ENCODE peak calls at places on chromosomes 7 and 10, in five cellular contexts. One of them, this sample, is unnamed.

GRCh38 chr7:44163591-44163990 is 22.5 kb upstream of the MYL7 start:
- DNase-seq in mesenchymal stem cell: peak; percentile 88
- DNase-seq in IMR-90: peak; percentile 94
- DNase-seq in colonic mucosa: no peak
- DNase-seq in DND-41: no peak
- DNase-seq in this sample: peak; percentile 91

GRCh38 chr7:13563257-13563656 is 426.2 kb downstream of the ETV1 start:
- DNase-seq in IMR-90: no peak
- DNase-seq in colonic mucosa: no peak
- DNase-seq in mesenchymal stem cell: no peak
- DNase-seq in DND-41: no peak
- DNase-seq in this sample: no peak

GRCh38 chr10:110239892-110240291 is 32.5 kb downstream of the MXI1 start:
- DNase-seq in DND-41: no peak
- DNase-seq in colonic mucosa: no peak
- DNase-seq in IMR-90: no peak
- DNase-seq in mesenchymal stem cell: no peak
- DNase-seq in this sample: peak; percentile 46

GRCh38 chr10:60663850-60664249 is 114.4 kb upstream of the CDK1 start:
- DNase-seq in DND-41: no peak
- DNase-seq in mesenchymal stem cell: no peak
- DNase-seq in colonic mucosa: no peak
- DNase-seq in IMR-90: no peak
- DNase-seq in this sample: no peak

GRCh38 chr7:1607686-1608085 is 37.9 kb upstream of the PSMG3 start:
- DNase-seq in IMR-90: no peak
- DNase-seq in colonic mucosa: no peak
- DNase-seq in mesenchymal stem cell: no peak
- DNase-seq in DND-41: peak; percentile 19
- DNase-seq in this sample: no peak

GRCh38 chr7:100093498-100093897 is 4.7 kb downstream of the COPS6 start:
- DNase-seq in mesenchymal stem cell: no peak
- DNase-seq in IMR-90: no peak
- DNase-seq in DND-41: no peak
- DNase-seq in colonic mucosa: no peak
- DNase-seq in this sample: no peak

GRCh38 chr10:71344916-71345557 is 26.0 kb downstream of the SLC29A3 start:
- DNase-seq in colonic mucosa: no peak
- DNase-seq in DND-41: no peak
- DNase-seq in mesenchymal stem cell: no peak
- DNase-seq in IMR-90: no peak
- DNase-seq in this sample: no peak

GRCh38 chr7:67716729-67717128 is 720.1 kb downstream of the TYW1 start:
- DNase-seq in DND-41: no peak
- DNase-seq in mesenchymal stem cell: no peak
- DNase-seq in IMR-90: no peak
- DNase-seq in colonic mucosa: no peak
- DNase-seq in this sample: no peak

GRCh38 chr7:46687203-46687602 is 766.1 kb upstream of the IGFBP3 start:
- DNase-seq in IMR-90: no peak
- DNase-seq in colonic mucosa: no peak
- DNase-seq in mesenchymal stem cell: no peak
- DNase-seq in DND-41: no peak
- DNase-seq in this sample: peak; percentile 54

GRCh38 chr7:157612664-157613561 is 276.1 kb downstream of the DNAJB6 start:
- DNase-seq in DND-41: peak; percentile 75
- DNase-seq in mesenchymal stem cell: no peak
- DNase-seq in IMR-90: no peak
- DNase-seq in colonic mucosa: peak; percentile 29
- DNase-seq in this sample: no peak

GRCh38 chr10:29908977-29909376 is 150.4 kb downstream of the JCAD start:
- DNase-seq in colonic mucosa: no peak
- DNase-seq in IMR-90: no peak
- DNase-seq in DND-41: peak; percentile 57
- DNase-seq in mesenchymal stem cell: no peak
- DNase-seq in this sample: no peak

GRCh38 chr7:91880016-91880412 is 488 bp downstream of the MTERF1 start:
- DNase-seq in IMR-90: no peak
- DNase-seq in mesenchymal stem cell: no peak
- DNase-seq in DND-41: no peak
- DNase-seq in colonic mucosa: no peak
- DNase-seq in this sample: peak; percentile 22

GRCh38 chr10:32950457-32951109 is 7.4 kb downstream of the ITGB1 start:
- DNase-seq in DND-41: no peak
- DNase-seq in colonic mucosa: no peak
- DNase-seq in IMR-90: no peak
- DNase-seq in mesenchymal stem cell: no peak
- DNase-seq in this sample: no peak

GRCh38 chr10:49054753-49055152 is 60.6 kb downstream of the VSTM4 start:
- DNase-seq in mesenchymal stem cell: no peak
- DNase-seq in colonic mucosa: no peak
- DNase-seq in DND-41: no peak
- DNase-seq in IMR-90: no peak
- DNase-seq in this sample: no peak

GRCh38 chr10:90846746-90847145 is 11.1 kb downstream of the HTR7 start:
- DNase-seq in colonic mucosa: no peak
- DNase-seq in IMR-90: peak; percentile 9
- DNase-seq in DND-41: no peak
- DNase-seq in mesenchymal stem cell: no peak
- DNase-seq in this sample: peak; percentile 47
- H3K9ac ChIP-seq in colonic mucosa: no peak overlapping the region
- H3K9ac ChIP-seq in IMR-90: no peak overlapping the region
- H3K9ac ChIP-seq in DND-41: no peak overlapping the region
- H3K9ac ChIP-seq in mesenchymal stem cell: peak overlapping the region; percentile 19
- H3K9ac ChIP-seq in this sample: no peak overlapping the region

GRCh38 chr7:29651467-29651866 is 87.8 kb downstream of the PRR15 start:
- DNase-seq in IMR-90: no peak
- DNase-seq in DND-41: no peak
- DNase-seq in colonic mucosa: no peak
- DNase-seq in mesenchymal stem cell: no peak
- DNase-seq in this sample: no peak
- H3K4me3 ChIP-seq in IMR-90: no peak overlapping the region
- H3K4me3 ChIP-seq in DND-41: no peak overlapping the region
- H3K4me3 ChIP-seq in colonic mucosa: no peak overlapping the region
- H3K4me3 ChIP-seq in mesenchymal stem cell: no peak overlapping the region
- H3K4me3 ChIP-seq in this sample: no peak overlapping the region

GRCh38 chr10:94614558-94614957 is 69.0 kb downstream of the HELLS start:
- DNase-seq in colonic mucosa: no peak
- DNase-seq in mesenchymal stem cell: no peak
- DNase-seq in IMR-90: no peak
- DNase-seq in DND-41: no peak
- DNase-seq in this sample: no peak

GRCh38 chr10:94622666-94623205 is 60.8 kb upstream of the CYP2C18 start:
- DNase-seq in DND-41: no peak
- DNase-seq in IMR-90: no peak
- DNase-seq in colonic mucosa: no peak
- DNase-seq in mesenchymal stem cell: no peak
- DNase-seq in this sample: no peak

GRCh38 chr10:94617389-94617944 is 66.1 kb upstream of the CYP2C18 start:
- DNase-seq in IMR-90: no peak
- DNase-seq in DND-41: no peak
- DNase-seq in colonic mucosa: no peak
- DNase-seq in mesenchymal stem cell: no peak
- DNase-seq in this sample: no peak
- H3K9ac ChIP-seq in IMR-90: no peak overlapping the region
- H3K9ac ChIP-seq in DND-41: no peak overlapping the region
- H3K9ac ChIP-seq in colonic mucosa: no peak overlapping the region
- H3K9ac ChIP-seq in mesenchymal stem cell: no peak overlapping the region
- H3K9ac ChIP-seq in this sample: no peak overlapping the region

GRCh38 chr7:128831178-128831993 is 1.2 kb downstream of the FLNC start:
- DNase-seq in colonic mucosa: no peak
- DNase-seq in IMR-90: peak; percentile 68
- DNase-seq in DND-41: no peak
- DNase-seq in mesenchymal stem cell: peak; percentile 71
- DNase-seq in this sample: peak; percentile 74

GRCh38 chr7:128829391-128830166 is 627 bp upstream of the FLNC start:
- DNase-seq in DND-41: no peak
- DNase-seq in IMR-90: peak; percentile 84
- DNase-seq in mesenchymal stem cell: peak; percentile 80
- DNase-seq in colonic mucosa: no peak
- DNase-seq in this sample: peak; percentile 62

GRCh38 chr7:128831994-128832879 is 2.0 kb downstream of the FLNC start:
- DNase-seq in IMR-90: peak; percentile 30
- DNase-seq in colonic mucosa: no peak
- DNase-seq in DND-41: no peak
- DNase-seq in mesenchymal stem cell: peak; percentile 67
- DNase-seq in this sample: peak; percentile 55

GRCh38 chr7:128832880-128833147 is 2.6 kb downstream of the FLNC start:
- DNase-seq in mesenchymal stem cell: no peak
- DNase-seq in colonic mucosa: no peak
- DNase-seq in IMR-90: no peak
- DNase-seq in DND-41: no peak
- DNase-seq in this sample: no peak

GRCh38 chr7:128830231-128831177 is at the start of gene FLNC:
- DNase-seq in colonic mucosa: no peak
- DNase-seq in DND-41: no peak
- DNase-seq in mesenchymal stem cell: peak; percentile 77
- DNase-seq in IMR-90: peak; percentile 71
- DNase-seq in this sample: peak; percentile 91
- H3K4me3 ChIP-seq in colonic mucosa: peak within 1 kb of the TSS; percentile 39
- H3K4me3 ChIP-seq in DND-41: no peak within 1 kb of the TSS
- H3K4me3 ChIP-seq in mesenchymal stem cell: peak within 1 kb of the TSS; percentile 61
- H3K4me3 ChIP-seq in IMR-90: peak within 1 kb of the TSS; percentile 99
- H3K4me3 ChIP-seq in this sample: peak within 1 kb of the TSS; percentile 90

GRCh38 chr10:79202188-79203013 is 133.6 kb downstream of the ZMIZ1 start:
- DNase-seq in colonic mucosa: no peak
- DNase-seq in DND-41: peak; percentile 54
- DNase-seq in mesenchymal stem cell: peak; percentile 51
- DNase-seq in IMR-90: peak; percentile 29
- DNase-seq in this sample: peak; percentile 55
- H3K9ac ChIP-seq in colonic mucosa: no peak overlapping the region
- H3K9ac ChIP-seq in DND-41: no peak overlapping the region
- H3K9ac ChIP-seq in mesenchymal stem cell: peak overlapping the region; percentile 20
- H3K9ac ChIP-seq in IMR-90: no peak overlapping the region
- H3K9ac ChIP-seq in this sample: no peak overlapping the region

DNA sequence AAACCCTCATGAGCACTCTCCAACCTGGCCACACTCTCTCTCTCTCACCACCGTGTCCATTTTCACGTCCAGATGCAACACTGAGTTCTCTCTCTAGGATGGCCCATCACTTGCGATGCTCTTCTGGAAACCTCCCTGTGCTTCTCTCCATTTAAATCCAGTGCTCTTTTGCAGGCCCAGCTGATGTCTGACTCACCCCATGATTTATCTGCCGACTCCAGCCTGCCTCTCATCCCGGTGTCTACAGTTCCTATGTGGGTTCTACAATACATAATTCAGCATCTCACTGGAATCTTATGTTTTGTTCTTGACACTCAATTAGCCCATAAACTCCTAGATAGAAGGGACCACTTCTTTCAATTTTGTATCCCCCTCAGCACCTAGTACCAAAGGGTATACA is 5.0 kb downstream of the TPK1 start:
- DNase-seq in DND-41: no peak
- DNase-seq in colonic mucosa: no peak
- DNase-seq in IMR-90: peak; percentile 4
- DNase-seq in mesenchymal stem cell: peak; percentile 22
- DNase-seq in this sample: no peak
- H3K4me3 ChIP-seq in DND-41: no peak overlapping the region
- H3K4me3 ChIP-seq in colonic mucosa: no peak overlapping the region
- H3K4me3 ChIP-seq in IMR-90: no peak overlapping the region
- H3K4me3 ChIP-seq in mesenchymal stem cell: no peak overlapping the region
- H3K4me3 ChIP-seq in this sample: no peak overlapping the region

GRCh38 chr7:20201380-20201779 is 15.8 kb downstream of the MACC1 start:
- DNase-seq in DND-41: no peak
- DNase-seq in IMR-90: no peak
- DNase-seq in colonic mucosa: no peak
- DNase-seq in mesenchymal stem cell: no peak
- DNase-seq in this sample: no peak
- H3K9ac ChIP-seq in DND-41: no peak overlapping the region
- H3K9ac ChIP-seq in IMR-90: no peak overlapping the region
- H3K9ac ChIP-seq in colonic mucosa: no peak overlapping the region
- H3K9ac ChIP-seq in mesenchymal stem cell: no peak overlapping the region
- H3K9ac ChIP-seq in this sample: no peak overlapping the region

GRCh38 chr7:42373285-42373684 is 136.3 kb upstream of the GLI3 start:
- DNase-seq in colonic mucosa: no peak
- DNase-seq in IMR-90: no peak
- DNase-seq in mesenchymal stem cell: no peak
- DNase-seq in DND-41: no peak
- DNase-seq in this sample: peak; percentile 19
- H3K4me3 ChIP-seq in colonic mucosa: no peak overlapping the region
- H3K4me3 ChIP-seq in IMR-90: no peak overlapping the region
- H3K4me3 ChIP-seq in mesenchymal stem cell: no peak overlapping the region
- H3K4me3 ChIP-seq in DND-41: no peak overlapping the region
- H3K4me3 ChIP-seq in this sample: no peak overlapping the region

DNA sequence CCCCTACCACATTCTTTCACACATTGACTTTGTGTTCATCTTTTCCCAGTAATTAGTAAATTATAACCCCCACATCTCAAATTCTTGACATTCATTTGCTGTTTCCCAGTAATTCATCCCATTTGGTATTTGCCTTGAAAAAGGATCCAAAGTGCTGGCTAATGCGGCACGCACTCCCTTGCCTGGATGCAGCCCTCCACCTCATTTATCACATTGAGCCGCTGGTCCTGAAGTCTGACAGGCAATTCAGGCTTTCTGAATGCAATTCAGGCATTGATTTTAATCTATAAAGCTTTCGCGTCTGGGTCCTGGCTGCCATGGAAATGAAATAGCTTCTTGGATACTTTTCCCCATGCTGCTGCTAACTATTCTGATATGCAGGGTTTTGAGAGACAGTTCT is 112.6 kb upstream of the ANKRD1 start:
- DNase-seq in DND-41: no peak
- DNase-seq in colonic mucosa: no peak
- DNase-seq in mesenchymal stem cell: no peak
- DNase-seq in IMR-90: no peak
- DNase-seq in this sample: no peak
- H3K9ac ChIP-seq in DND-41: peak overlapping the region; percentile 37
- H3K9ac ChIP-seq in colonic mucosa: no peak overlapping the region
- H3K9ac ChIP-seq in mesenchymal stem cell: no peak overlapping the region
- H3K9ac ChIP-seq in IMR-90: no peak overlapping the region
- H3K9ac ChIP-seq in this sample: no peak overlapping the region

DNA sequence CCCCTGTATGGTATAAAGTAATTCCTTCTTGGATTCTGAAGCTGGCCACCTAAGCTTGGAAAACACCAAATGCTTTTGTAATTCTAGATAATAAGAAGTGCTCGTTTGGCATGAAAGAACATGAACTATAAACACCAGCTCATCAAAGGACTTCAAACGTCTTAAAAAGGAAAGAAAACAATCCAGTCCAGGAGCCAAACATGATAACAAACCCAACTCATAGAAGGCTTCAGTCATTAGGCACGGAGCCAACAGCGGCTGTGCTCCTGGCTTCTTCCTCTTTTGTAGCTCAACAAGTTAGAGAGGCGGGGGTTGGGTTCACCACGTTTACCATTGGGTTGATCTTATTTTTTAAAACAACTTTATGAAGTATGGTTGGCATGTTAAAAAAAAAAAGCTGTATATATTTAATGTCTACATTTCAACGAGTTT is 56.4 kb upstream of the ECHDC3 start:
- DNase-seq in mesenchymal stem cell: peak; percentile 50
- DNase-seq in IMR-90: peak; percentile 24
- DNase-seq in DND-41: peak; percentile 76
- DNase-seq in colonic mucosa: peak; percentile 92
- DNase-seq in this sample: peak; percentile 11
- H3K4me3 ChIP-seq in mesenchymal stem cell: no peak overlapping the region
- H3K4me3 ChIP-seq in IMR-90: no peak overlapping the region
- H3K4me3 ChIP-seq in DND-41: no peak overlapping the region
- H3K4me3 ChIP-seq in colonic mucosa: no peak overlapping the region
- H3K4me3 ChIP-seq in this sample: no peak overlapping the region